ENCODE peak calls at places on chromosomes 6 and 20, in five cellular contexts. One of them, this sample, is unnamed.

GRCh38 chr6:107701231-107701630 is 122.9 kb downstream of the SCML4 start:
- DNase-seq in mammary epithelial cell: no peak
- DNase-seq in activated CD4-positive, CD25-positive, alpha-beta regulatory T cell: no peak
- DNase-seq in BJ: no peak
- DNase-seq in EH: no peak
- DNase-seq in this sample: no peak

GRCh38 chr6:138336221-138336620 is 41.5 kb upstream of the SMIM28 start:
- DNase-seq in mammary epithelial cell: no peak
- DNase-seq in activated CD4-positive, CD25-positive, alpha-beta regulatory T cell: no peak
- DNase-seq in BJ: no peak
- DNase-seq in EH: no peak
- DNase-seq in this sample: no peak

GRCh38 chr20:64090165-64090564 is 6.0 kb upstream of the LKAAEAR1 start:
- DNase-seq in mammary epithelial cell: no peak
- DNase-seq in activated CD4-positive, CD25-positive, alpha-beta regulatory T cell: no peak
- DNase-seq in BJ: no peak
- DNase-seq in EH: no peak
- DNase-seq in this sample: no peak

GRCh38 chr6:162907876-162908481 is 180.2 kb downstream of the PACRG start:
- DNase-seq in mammary epithelial cell: peak
- DNase-seq in activated CD4-positive, CD25-positive, alpha-beta regulatory T cell: no peak
- DNase-seq in BJ: no peak
- DNase-seq in EH: peak
- DNase-seq in this sample: peak

GRCh38 chr6:15495375-15495901 is 167.4 kb downstream of the DTNBP1 start:
- DNase-seq in mammary epithelial cell: no peak
- DNase-seq in activated CD4-positive, CD25-positive, alpha-beta regulatory T cell: no peak
- DNase-seq in BJ: no peak
- DNase-seq in EH: peak
- DNase-seq in this sample: no peak

GRCh38 chr6:112007805-112008204 is 46.1 kb upstream of the CCN6 start:
- DNase-seq in mammary epithelial cell: no peak
- DNase-seq in activated CD4-positive, CD25-positive, alpha-beta regulatory T cell: no peak
- DNase-seq in BJ: no peak
- DNase-seq in EH: peak
- DNase-seq in this sample: no peak

GRCh38 chr6:162055365-162055764 is 672.2 kb downstream of the PRKN start:
- DNase-seq in mammary epithelial cell: no peak
- DNase-seq in activated CD4-positive, CD25-positive, alpha-beta regulatory T cell: no peak
- DNase-seq in BJ: no peak
- DNase-seq in EH: no peak
- DNase-seq in this sample: no peak

GRCh38 chr6:36241728-36242127 is 28.1 kb upstream of the PNPLA1 start:
- DNase-seq in mammary epithelial cell: no peak
- DNase-seq in activated CD4-positive, CD25-positive, alpha-beta regulatory T cell: no peak
- DNase-seq in BJ: no peak
- DNase-seq in EH: peak
- DNase-seq in this sample: no peak

GRCh38 chr6:18363746-18364145 is 23.4 kb upstream of the RNF144B start:
- DNase-seq in mammary epithelial cell: no peak
- DNase-seq in activated CD4-positive, CD25-positive, alpha-beta regulatory T cell: no peak
- DNase-seq in BJ: no peak
- DNase-seq in EH: no peak
- DNase-seq in this sample: no peak

GRCh38 chr6:133099573-133099972 is 141.6 kb upstream of the EYA4 start:
- DNase-seq in mammary epithelial cell: peak
- DNase-seq in activated CD4-positive, CD25-positive, alpha-beta regulatory T cell: no peak
- DNase-seq in BJ: peak
- DNase-seq in EH: peak
- DNase-seq in this sample: no peak

GRCh38 chr6:19838442-19839236 is 1.5 kb downstream of the ID4 start:
- DNase-seq in mammary epithelial cell: peak
- DNase-seq in activated CD4-positive, CD25-positive, alpha-beta regulatory T cell: no peak
- DNase-seq in BJ: no peak
- DNase-seq in EH: peak
- DNase-seq in this sample: no peak

GRCh38 chr6:20644667-20645370 is 110.6 kb downstream of the CDKAL1 start:
- DNase-seq in mammary epithelial cell: peak
- DNase-seq in activated CD4-positive, CD25-positive, alpha-beta regulatory T cell: no peak
- DNase-seq in BJ: no peak
- DNase-seq in EH: peak
- DNase-seq in this sample: no peak

This sample was measured in NCI-H1694.